ENCODE peak calls at places on chromosomes 1 and 21, in seven cellular contexts. K is activated CD4-positive, alpha-beta T cell treated with anti-CD3 and anti-CD28 coated beads, Interleukin-2, amount 50 U/mL, for 1 hour; M is Right ventricle myocardium superior; Z is ELR; I is activated T-helper 1 cell treated with Interleukin-2 at 50 U/mL for 16 hours; F is LoVo; E is neural crest cell. N is an unnamed sample.

GRCh38 chr21:41433566-41433965 is 7.5 kb downstream of the MX1 start:
- DNase-seq in K (no peak), I (no peak), E (no peak), Z (no peak), M (no peak), F (no peak), N (no peak)

GRCh38 chr1:207565546-207566468 is 69.8 kb downstream of the CR1 start:
- DNase-seq in I (no peak), K (no peak), M (no peak), Z (peak), E (no peak), F (no peak), N (peak)

GRCh38 chr1:115648717-115649691 is 7.2 kb downstream of the VANGL1 start:
- DNase-seq in M (no peak), F (no peak), E (no peak), Z (no peak), K (no peak), I (no peak), N (no peak)

GRCh38 chr1:150813028-150813707 is 5.1 kb upstream of the CTSK start:
- DNase-seq in K (peak), Z (peak), M (peak), E (peak), I (no peak), F (peak), N (peak)

GRCh38 chr1:201582977-201583376 is 44.0 kb downstream of the NAV1 start:
- DNase-seq in Z (no peak), I (no peak), E (no peak), K (no peak), F (no peak), M (no peak), N (no peak)

GRCh38 chr1:171160181-171160580 is 24.9 kb upstream of the FMO2 start:
- DNase-seq in E (no peak), K (no peak), F (no peak), I (no peak), M (no peak), Z (no peak), N (no peak)

GRCh38 chr1:91282695-91283420 is 121.8 kb downstream of the HFM1 start:
- DNase-seq in Z (peak), I (no peak), M (no peak), K (peak), F (peak), E (peak), N (peak)

GRCh38 chr1:36239941-36240637 is 15.8 kb downstream of the THRAP3 start:
- DNase-seq in K (no peak), F (no peak), E (no peak), M (peak), Z (no peak), I (no peak), N (no peak)

GRCh38 chr1:94926915-94927404 is at the start of gene CNN3:
- DNase-seq in F (peak), E (peak), M (peak), Z (peak), K (peak), I (peak), N (peak)

GRCh38 chr1:35298464-35298863 is 30.0 kb downstream of the ZMYM4 start:
- DNase-seq in F (no peak), Z (peak), I (no peak), K (peak), M (no peak), E (no peak), N (peak)

GRCh38 chr1:206856674-206857464 is 8.6 kb upstream of the IL20 start:
- DNase-seq in Z (peak), F (no peak), I (no peak), K (no peak), E (no peak), M (no peak), N (no peak)

GRCh38 chr1:228315945-228316588 is 90.6 kb downstream of the TRIM11 start:
- DNase-seq in E (no peak), Z (no peak), K (no peak), M (peak), I (no peak), F (no peak), N (no peak)